ENCODE peak calls at places on chromosomes 1 and 21, in nine cellular contexts. One of them, this sample, is unnamed.

GRCh38 chr1:32286763-32287162 is 5.1 kb upstream of the HDAC1 start:
- DNase-seq in activated T-cell treated with anti-CD3 and anti-CD28 coated beads, Interleukin-2, amount 50 U/mL, for 72 hours: no peak
- DNase-seq in H7: peak; percentile 58
- DNase-seq in left kidney: peak; percentile 18
- DNase-seq in T-helper 1 cell: no peak
- DNase-seq in stimulated activated CD8-positive, alpha-beta memory T cell treated with anti-CD3 and anti-CD28 coated beads, Interleukin-4, amount 100 ng/mL, for 24 hours: no peak
- DNase-seq in activated gamma-delta T cell treated with anti-CD3 and anti-CD28 coated beads, Interleukin-2, amount 50 U/mL, for 16 hours: no peak
- DNase-seq in osteocyte: no peak
- DNase-seq in tibial nerve: no peak
- DNase-seq in this sample: no peak

GRCh38 chr21:37658121-37658993 is 257.9 kb downstream of the KCNJ6 start:
- DNase-seq in tibial nerve: no peak
- DNase-seq in H7: no peak
- DNase-seq in osteocyte: no peak
- DNase-seq in T-helper 1 cell: no peak
- DNase-seq in activated gamma-delta T cell treated with anti-CD3 and anti-CD28 coated beads, Interleukin-2, amount 50 U/mL, for 16 hours: no peak
- DNase-seq in left kidney: no peak
- DNase-seq in stimulated activated CD8-positive, alpha-beta memory T cell treated with anti-CD3 and anti-CD28 coated beads, Interleukin-4, amount 100 ng/mL, for 24 hours: no peak
- DNase-seq in activated T-cell treated with anti-CD3 and anti-CD28 coated beads, Interleukin-2, amount 50 U/mL, for 72 hours: no peak
- DNase-seq in this sample: no peak

GRCh38 chr1:8351693-8352470 is 34.0 kb downstream of the SLC45A1 start:
- DNase-seq in activated gamma-delta T cell treated with anti-CD3 and anti-CD28 coated beads, Interleukin-2, amount 50 U/mL, for 16 hours: no peak
- DNase-seq in tibial nerve: no peak
- DNase-seq in left kidney: peak; percentile 64
- DNase-seq in T-helper 1 cell: no peak
- DNase-seq in stimulated activated CD8-positive, alpha-beta memory T cell treated with anti-CD3 and anti-CD28 coated beads, Interleukin-4, amount 100 ng/mL, for 24 hours: no peak
- DNase-seq in osteocyte: no peak
- DNase-seq in H7: peak; percentile 93
- DNase-seq in activated T-cell treated with anti-CD3 and anti-CD28 coated beads, Interleukin-2, amount 50 U/mL, for 72 hours: no peak
- DNase-seq in this sample: no peak

GRCh38 chr1:207890136-207890738 is 20.7 kb downstream of the CD34 start:
- DNase-seq in T-helper 1 cell: no peak
- DNase-seq in left kidney: peak; percentile 64
- DNase-seq in osteocyte: no peak
- DNase-seq in stimulated activated CD8-positive, alpha-beta memory T cell treated with anti-CD3 and anti-CD28 coated beads, Interleukin-4, amount 100 ng/mL, for 24 hours: no peak
- DNase-seq in activated T-cell treated with anti-CD3 and anti-CD28 coated beads, Interleukin-2, amount 50 U/mL, for 72 hours: no peak
- DNase-seq in activated gamma-delta T cell treated with anti-CD3 and anti-CD28 coated beads, Interleukin-2, amount 50 U/mL, for 16 hours: no peak
- DNase-seq in H7: no peak
- DNase-seq in tibial nerve: peak; percentile 71
- DNase-seq in this sample: no peak

GRCh38 chr1:210536263-210536961 is 207.7 kb downstream of the HHAT start:
- DNase-seq in H7: peak; percentile 13
- DNase-seq in tibial nerve: no peak
- DNase-seq in stimulated activated CD8-positive, alpha-beta memory T cell treated with anti-CD3 and anti-CD28 coated beads, Interleukin-4, amount 100 ng/mL, for 24 hours: no peak
- DNase-seq in activated T-cell treated with anti-CD3 and anti-CD28 coated beads, Interleukin-2, amount 50 U/mL, for 72 hours: no peak
- DNase-seq in T-helper 1 cell: no peak
- DNase-seq in osteocyte: no peak
- DNase-seq in left kidney: no peak
- DNase-seq in activated gamma-delta T cell treated with anti-CD3 and anti-CD28 coated beads, Interleukin-2, amount 50 U/mL, for 16 hours: no peak
- DNase-seq in this sample: no peak

GRCh38 chr21:44899768-44900558 is 20.7 kb downstream of the ITGB2 start:
- DNase-seq in T-helper 1 cell: no peak
- DNase-seq in stimulated activated CD8-positive, alpha-beta memory T cell treated with anti-CD3 and anti-CD28 coated beads, Interleukin-4, amount 100 ng/mL, for 24 hours: no peak
- DNase-seq in osteocyte: no peak
- DNase-seq in left kidney: no peak
- DNase-seq in activated T-cell treated with anti-CD3 and anti-CD28 coated beads, Interleukin-2, amount 50 U/mL, for 72 hours: no peak
- DNase-seq in H7: no peak
- DNase-seq in activated gamma-delta T cell treated with anti-CD3 and anti-CD28 coated beads, Interleukin-2, amount 50 U/mL, for 16 hours: no peak
- DNase-seq in tibial nerve: no peak
- DNase-seq in this sample: no peak

GRCh38 chr21:16455978-16456377 is 726.2 kb downstream of the USP25 start:
- DNase-seq in osteocyte: no peak
- DNase-seq in tibial nerve: no peak
- DNase-seq in T-helper 1 cell: no peak
- DNase-seq in stimulated activated CD8-positive, alpha-beta memory T cell treated with anti-CD3 and anti-CD28 coated beads, Interleukin-4, amount 100 ng/mL, for 24 hours: no peak
- DNase-seq in H7: no peak
- DNase-seq in activated gamma-delta T cell treated with anti-CD3 and anti-CD28 coated beads, Interleukin-2, amount 50 U/mL, for 16 hours: no peak
- DNase-seq in left kidney: peak; percentile 38
- DNase-seq in activated T-cell treated with anti-CD3 and anti-CD28 coated beads, Interleukin-2, amount 50 U/mL, for 72 hours: no peak
- DNase-seq in this sample: no peak

GRCh38 chr1:33336580-33336979 is 15.7 kb upstream of the A3GALT2 start:
- DNase-seq in osteocyte: no peak
- DNase-seq in activated gamma-delta T cell treated with anti-CD3 and anti-CD28 coated beads, Interleukin-2, amount 50 U/mL, for 16 hours: no peak
- DNase-seq in H7: no peak
- DNase-seq in tibial nerve: no peak
- DNase-seq in left kidney: no peak
- DNase-seq in T-helper 1 cell: no peak
- DNase-seq in stimulated activated CD8-positive, alpha-beta memory T cell treated with anti-CD3 and anti-CD28 coated beads, Interleukin-4, amount 100 ng/mL, for 24 hours: no peak
- DNase-seq in activated T-cell treated with anti-CD3 and anti-CD28 coated beads, Interleukin-2, amount 50 U/mL, for 72 hours: no peak
- DNase-seq in this sample: no peak

GRCh38 chr1:92365378-92366044 is 66.7 kb downstream of the RPAP2 start:
- DNase-seq in H7: no peak
- DNase-seq in T-helper 1 cell: no peak
- DNase-seq in activated gamma-delta T cell treated with anti-CD3 and anti-CD28 coated beads, Interleukin-2, amount 50 U/mL, for 16 hours: no peak
- DNase-seq in tibial nerve: no peak
- DNase-seq in osteocyte: no peak
- DNase-seq in stimulated activated CD8-positive, alpha-beta memory T cell treated with anti-CD3 and anti-CD28 coated beads, Interleukin-4, amount 100 ng/mL, for 24 hours: no peak
- DNase-seq in left kidney: no peak
- DNase-seq in activated T-cell treated with anti-CD3 and anti-CD28 coated beads, Interleukin-2, amount 50 U/mL, for 72 hours: peak; percentile 10
- DNase-seq in this sample: no peak

GRCh38 chr1:20033396-20033795 is 36.6 kb upstream of the PLA2G5 start:
- DNase-seq in T-helper 1 cell: no peak
- DNase-seq in osteocyte: no peak
- DNase-seq in activated gamma-delta T cell treated with anti-CD3 and anti-CD28 coated beads, Interleukin-2, amount 50 U/mL, for 16 hours: no peak
- DNase-seq in left kidney: no peak
- DNase-seq in stimulated activated CD8-positive, alpha-beta memory T cell treated with anti-CD3 and anti-CD28 coated beads, Interleukin-4, amount 100 ng/mL, for 24 hours: no peak
- DNase-seq in H7: no peak
- DNase-seq in activated T-cell treated with anti-CD3 and anti-CD28 coated beads, Interleukin-2, amount 50 U/mL, for 72 hours: no peak
- DNase-seq in tibial nerve: no peak
- DNase-seq in this sample: no peak

GRCh38 chr1:25922633-25923567 is 16.7 kb upstream of the STMN1 start:
- DNase-seq in left kidney: peak; percentile 72
- DNase-seq in T-helper 1 cell: peak; percentile 29
- DNase-seq in H7: peak; percentile 80
- DNase-seq in stimulated activated CD8-positive, alpha-beta memory T cell treated with anti-CD3 and anti-CD28 coated beads, Interleukin-4, amount 100 ng/mL, for 24 hours: peak; percentile 20
- DNase-seq in osteocyte: no peak
- DNase-seq in activated T-cell treated with anti-CD3 and anti-CD28 coated beads, Interleukin-2, amount 50 U/mL, for 72 hours: peak; percentile 54
- DNase-seq in tibial nerve: peak; percentile 38
- DNase-seq in activated gamma-delta T cell treated with anti-CD3 and anti-CD28 coated beads, Interleukin-2, amount 50 U/mL, for 16 hours: no peak
- DNase-seq in this sample: peak; percentile 3

GRCh38 chr1:70948618-70949017 is 99.0 kb downstream of the PTGER3 start:
- DNase-seq in left kidney: no peak
- DNase-seq in tibial nerve: no peak
- DNase-seq in activated gamma-delta T cell treated with anti-CD3 and anti-CD28 coated beads, Interleukin-2, amount 50 U/mL, for 16 hours: no peak
- DNase-seq in T-helper 1 cell: no peak
- DNase-seq in stimulated activated CD8-positive, alpha-beta memory T cell treated with anti-CD3 and anti-CD28 coated beads, Interleukin-4, amount 100 ng/mL, for 24 hours: no peak
- DNase-seq in H7: no peak
- DNase-seq in activated T-cell treated with anti-CD3 and anti-CD28 coated beads, Interleukin-2, amount 50 U/mL, for 72 hours: no peak
- DNase-seq in osteocyte: no peak
- DNase-seq in this sample: no peak

GRCh38 chr21:41894922-41895557 is 15.9 kb upstream of the PRDM15 start:
- DNase-seq in H7: no peak
- DNase-seq in activated T-cell treated with anti-CD3 and anti-CD28 coated beads, Interleukin-2, amount 50 U/mL, for 72 hours: no peak
- DNase-seq in osteocyte: no peak
- DNase-seq in activated gamma-delta T cell treated with anti-CD3 and anti-CD28 coated beads, Interleukin-2, amount 50 U/mL, for 16 hours: no peak
- DNase-seq in left kidney: no peak
- DNase-seq in T-helper 1 cell: no peak
- DNase-seq in tibial nerve: no peak
- DNase-seq in stimulated activated CD8-positive, alpha-beta memory T cell treated with anti-CD3 and anti-CD28 coated beads, Interleukin-4, amount 100 ng/mL, for 24 hours: no peak
- DNase-seq in this sample: no peak

GRCh38 chr1:67535474-67535873 is 105.3 kb upstream of the SERBP1 start:
- DNase-seq in left kidney: peak; percentile 80
- DNase-seq in activated T-cell treated with anti-CD3 and anti-CD28 coated beads, Interleukin-2, amount 50 U/mL, for 72 hours: peak; percentile 57
- DNase-seq in tibial nerve: peak; percentile 88
- DNase-seq in osteocyte: peak; percentile 88
- DNase-seq in activated gamma-delta T cell treated with anti-CD3 and anti-CD28 coated beads, Interleukin-2, amount 50 U/mL, for 16 hours: no peak
- DNase-seq in H7: peak; percentile 72
- DNase-seq in stimulated activated CD8-positive, alpha-beta memory T cell treated with anti-CD3 and anti-CD28 coated beads, Interleukin-4, amount 100 ng/mL, for 24 hours: peak; percentile 19
- DNase-seq in T-helper 1 cell: no peak
- DNase-seq in this sample: peak; percentile 5

GRCh38 chr1:110672001-110672752 is 2.6 kb downstream of the KCNA3 start:
- DNase-seq in tibial nerve: no peak
- DNase-seq in activated gamma-delta T cell treated with anti-CD3 and anti-CD28 coated beads, Interleukin-2, amount 50 U/mL, for 16 hours: peak; percentile 62
- DNase-seq in osteocyte: no peak
- DNase-seq in H7: peak; percentile 68
- DNase-seq in activated T-cell treated with anti-CD3 and anti-CD28 coated beads, Interleukin-2, amount 50 U/mL, for 72 hours: peak; percentile 73
- DNase-seq in left kidney: peak; percentile 40
- DNase-seq in T-helper 1 cell: peak; percentile 79
- DNase-seq in stimulated activated CD8-positive, alpha-beta memory T cell treated with anti-CD3 and anti-CD28 coated beads, Interleukin-4, amount 100 ng/mL, for 24 hours: peak; percentile 50
- DNase-seq in this sample: peak; percentile 61

This sample was measured in activated T-helper 9 cell treated with anti-CD3 and anti-CD28 coated beads, Interleukin-2, amount 50 U/mL, for 16 hours.